ENCODE peak calls at places on chromosomes 6 and 20, in eight cellular contexts. F is right cardiac atrium; E is hypothalamus; X is Daoy; N is fibroblast of the conjunctiva; W is activated naive CD4-positive, alpha-beta T cell; K is GM12865; P is stomach. D is an unnamed sample.

GRCh38 chr6:144879436-144879835 is 594.3 kb downstream of the UTRN start:
- DNase-seq in F (no peak), E (no peak), X (peak), N (no peak), W (no peak), K (no peak), P (no peak), D (no peak)

GRCh38 chr6:93985953-93986352 is 566.6 kb upstream of the EPHA7 start:
- DNase-seq in F (no peak), E (no peak), X (no peak), N (no peak), W (no peak), K (no peak), P (no peak), D (no peak)

GRCh38 chr6:1496092-1496491 is 106.7 kb downstream of the FOXF2 start:
- DNase-seq in F (no peak), E (no peak), X (no peak), N (no peak), W (no peak), K (no peak), P (no peak), D (no peak)

GRCh38 chr6:33633084-33633461 is 12.0 kb downstream of the ITPR3 start:
- DNase-seq in F (no peak), E (no peak), X (no peak), N (no peak), W (no peak), K (no peak), P (no peak), D (no peak)

GRCh38 chr20:61015602-61016001 is 236.5 kb upstream of the CDH4 start:
- DNase-seq in F (no peak), E (no peak), X (no peak), N (no peak), W (no peak), K (no peak), P (no peak), D (no peak)

GRCh38 chr6:21922086-21922485 is 328.5 kb downstream of the SOX4 start:
- DNase-seq in F (no peak), E (no peak), X (peak), N (no peak), W (no peak), K (no peak), P (no peak), D (no peak)

GRCh38 chr20:49104365-49104648 is 58.2 kb downstream of the CSE1L start:
- DNase-seq in F (no peak), E (no peak), X (no peak), N (no peak), W (no peak), K (no peak), P (no peak), D (no peak)

GRCh38 chr6:90355965-90356364 is 59.3 kb upstream of the BACH2 start:
- DNase-seq in F (no peak), E (no peak), X (no peak), N (no peak), W (no peak), K (no peak), P (peak), D (no peak)

GRCh38 chr6:11043552-11043960 is 549 bp downstream of the ELOVL2 start:
- DNase-seq in F (peak), E (no peak), X (peak), N (no peak), W (no peak), K (no peak), P (no peak), D (no peak)

GRCh38 chr20:36802326-36803223 is 29.0 kb upstream of the DSN1 start:
- DNase-seq in F (peak), E (no peak), X (peak), N (peak), W (no peak), K (no peak), P (no peak), D (no peak)

GRCh38 chr6:139112146-139112545 is 22.7 kb upstream of the HECA start:
- DNase-seq in F (no peak), E (no peak), X (no peak), N (no peak), W (no peak), K (no peak), P (no peak), D (no peak)

D was measured in pancreas.